ENCODE peak calls at places on chromosomes 11 and 22, in eight cellular contexts. P is GM23248, E is left ventricle myocardium inferior, J is kidney, C is cardiac muscle cell, D is heart left ventricle, S is thyroid gland, Y is psoas muscle. K is an unnamed sample.

GRCh38 chr11:102154806-102155205 is 44.6 kb downstream of the YAP1 start:
- DNase-seq in J (no peak), P (no peak), C (no peak), Y (no peak), E (no peak), S (no peak), D (no peak), K (no peak)

GRCh38 chr11:69444381-69445130 is 36.9 kb upstream of the LINC01488 start:
- DNase-seq in E (peak; percentile 70), C (peak; percentile 48), D (peak; percentile 76), P (peak; percentile 91), Y (peak; percentile 81), S (peak; percentile 97), J (peak; percentile 81), K (no peak)

GRCh38 chr11:58330861-58331260 is 28.0 kb downstream of the OR5B17 start:
- DNase-seq in S (no peak), D (no peak), J (no peak), P (peak; percentile 77), Y (no peak), C (no peak), E (no peak), K (no peak)

GRCh38 chr11:79150320-79150719 is 290.5 kb downstream of the TENM4 start:
- DNase-seq in C (no peak), Y (no peak), S (no peak), J (no peak), D (no peak), P (no peak), E (no peak), K (no peak)

GRCh38 chr11:20066013-20066782 is 94.1 kb downstream of the DBX1 start:
- DNase-seq in D (no peak), C (no peak), P (no peak), S (no peak), Y (no peak), E (no peak), J (no peak), K (no peak)

GRCh38 chr11:46560300-46561025 is 33.4 kb downstream of the AMBRA1 start:
- DNase-seq in E (no peak), J (no peak), P (peak; percentile 63), S (no peak), C (no peak), D (no peak), Y (no peak), K (no peak)

GRCh38 chr11:132844956-132845355 is 687.3 kb downstream of the OPCML start:
- DNase-seq in S (no peak), Y (no peak), P (peak; percentile 91), D (no peak), C (peak; percentile 35), E (no peak), J (no peak), K (no peak)

GRCh38 chr11:1437500-1437899 is 47.8 kb downstream of the BRSK2 start:
- DNase-seq in J (no peak), S (no peak), Y (no peak), D (peak; percentile 73), P (peak; percentile 60), C (peak; percentile 89), E (peak; percentile 68), K (no peak)

GRCh38 chr11:120268686-120269085 is 28.7 kb downstream of the POU2F3 start:
- DNase-seq in E (no peak), J (no peak), C (no peak), D (no peak), S (no peak), P (no peak), Y (no peak), K (no peak)

GRCh38 chr11:40037005-40037404 is 1422.4 kb downstream of the LRRC4C start:
- DNase-seq in J (no peak), P (no peak), E (no peak), D (no peak), Y (no peak), C (peak; percentile 30), S (no peak), K (no peak)

GRCh38 chr11:3202305-3202704 is 16.3 kb downstream of the MRGPRG start:
- DNase-seq in S (no peak), D (no peak), C (no peak), P (no peak), J (no peak), E (peak; percentile 7), Y (peak; percentile 45), K (no peak)

GRCh38 chr22:29030016-29030617 is 31.5 kb downstream of the C22orf31 start:
- DNase-seq in D (no peak), J (no peak), P (peak; percentile 53), S (no peak), Y (no peak), C (no peak), E (no peak), K (no peak)

GRCh38 chr22:42873361-42873760 is 16.3 kb upstream of the ARFGAP3 start:
- DNase-seq in C (no peak), D (no peak), P (no peak), S (no peak), E (no peak), Y (no peak), J (no peak), K (no peak)

GRCh38 chr11:99911116-99911515 is 776.0 kb upstream of the ARHGAP42 start:
- DNase-seq in J (no peak), P (no peak), E (no peak), D (no peak), S (no peak), Y (no peak), C (no peak), K (no peak)

GRCh38 chr11:93623179-93623578 is 38.3 kb upstream of the CEP295 start:
- DNase-seq in E (no peak), S (no peak), D (no peak), Y (no peak), J (no peak), P (no peak), C (peak; percentile 42), K (no peak)

GRCh38 chr22:50182176-50183081 is 3.3 kb upstream of the TRABD start:
- DNase-seq in P (no peak), J (peak; percentile 90), E (peak; percentile 16), C (no peak), Y (peak; percentile 48), S (peak; percentile 91), D (no peak), K (no peak)

GRCh38 chr11:104526006-104526405 is 362.1 kb upstream of the PDGFD start:
- DNase-seq in S (no peak), C (no peak), J (no peak), D (no peak), Y (no peak), E (no peak), P (no peak), K (no peak)

GRCh38 chr22:38082986-38083710 is 836 bp downstream of the SLC16A8 start:
- DNase-seq in C (no peak), E (no peak), D (no peak), S (no peak), Y (peak; percentile 45), P (no peak), J (peak; percentile 57), K (no peak)

GRCh38 chr22:38081941-38082828 is 1.8 kb downstream of the SLC16A8 start:
- DNase-seq in J (peak; percentile 78), D (no peak), C (no peak), P (no peak), Y (peak; percentile 59), E (no peak), S (no peak), K (no peak)

GRCh38 chr22:38085056-38085455 is 1.1 kb upstream of the SLC16A8 start:
- DNase-seq in C (no peak), Y (no peak), P (no peak), E (no peak), J (peak; percentile 48), D (no peak), S (no peak), K (no peak)

GRCh38 chr22:38085501-38085900 is 1.5 kb upstream of the SLC16A8 start:
- DNase-seq in Y (peak; percentile 34), S (no peak), P (no peak), J (peak; percentile 41), C (no peak), E (no peak), D (no peak), K (no peak)

GRCh38 chr22:38083931-38084631 is at the start of gene SLC16A8:
- DNase-seq in D (no peak), J (peak; percentile 61), E (no peak), C (no peak), Y (no peak), P (no peak), S (no peak), K (no peak)
- H3K9me3 ChIP-seq in D (no peaks in the 10 kb centered on the region), J (no peaks in the 10 kb centered on the region), E (no peaks in the 10 kb centered on the region), C (no peaks in the 10 kb centered on the region), Y (no peaks in the 10 kb centered on the region), P (no peaks in the 10 kb centered on the region), S (no peaks in the 10 kb centered on the region), K (no peaks in the 10 kb centered on the region)

GRCh38 chr22:31826443-31826842 is 72.6 kb downstream of the DEPDC5 start:
- DNase-seq in C (no peak), P (no peak), Y (no peak), J (no peak), S (no peak), D (no peak), E (no peak), K (no peak)

GRCh38 chr22:31822523-31822922 is 68.7 kb downstream of the DEPDC5 start:
- DNase-seq in D (no peak), J (no peak), C (no peak), P (no peak), S (no peak), Y (no peak), E (no peak), K (no peak)

GRCh38 chr22:31821572-31821971 is 67.8 kb downstream of the DEPDC5 start:
- DNase-seq in J (no peak), D (no peak), E (no peak), P (no peak), S (no peak), C (no peak), Y (no peak), K (no peak)

GRCh38 chr22:31828739-31829138 is 74.9 kb downstream of the DEPDC5 start:
- DNase-seq in J (no peak), S (no peak), E (no peak), D (no peak), P (no peak), Y (no peak), C (no peak), K (no peak)

DNA sequence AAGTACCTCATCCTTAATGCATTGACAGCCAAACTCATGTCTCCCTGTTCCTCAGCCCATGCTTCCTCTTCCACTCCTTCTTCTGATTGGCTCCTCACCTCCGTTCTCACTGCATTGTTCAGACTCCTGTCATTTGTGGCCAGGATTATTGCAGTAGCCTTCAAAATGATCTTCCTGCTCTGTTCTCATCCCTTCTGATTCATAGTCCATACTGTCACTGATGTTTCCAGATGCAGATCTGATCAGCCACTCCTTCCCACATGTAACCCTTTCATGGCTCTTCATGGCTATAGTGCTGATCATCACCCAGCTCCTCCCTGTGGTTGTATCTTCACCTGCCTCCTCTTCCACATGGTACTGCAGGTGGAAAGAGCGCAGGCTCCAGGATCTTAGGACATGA is 71.7 kb downstream of the DEPDC5 start:
- DNase-seq in C (no peak), Y (no peak), D (no peak), P (peak; percentile 39), S (no peak), E (no peak), J (no peak), K (no peak)
- H3K4me1 ChIP-seq in C (peaks cover 11% of the 10 kb centered on the region), Y (peaks cover 8% of the 10 kb centered on the region), D (no peaks in the 10 kb centered on the region), P (peaks cover 10% of the 10 kb centered on the region), S (peaks cover 6% of the 10 kb centered on the region), E (peaks cover 10% of the 10 kb centered on the region), J (no peaks in the 10 kb centered on the region), K (no peaks in the 10 kb centered on the region)

GRCh38 chr11:8728566-8728965 is 46.0 kb downstream of the RPL27A start:
- DNase-seq in Y (no peak), J (no peak), C (no peak), S (no peak), D (no peak), P (peak; percentile 18), E (no peak), K (no peak)
- H3K27ac ChIP-seq in Y (no peak overlapping the region), J (no peak overlapping the region), C (no peak overlapping the region), S (peak overlapping the region; percentile 53), D (no peak overlapping the region), P (no peak overlapping the region), E (peak overlapping the region; percentile 37), K (no peak overlapping the region)

GRCh38 chr22:47375621-47376321 is 613.3 kb downstream of the TBC1D22A start:
- DNase-seq in S (no peak), Y (no peak), J (no peak), E (no peak), C (no peak), D (no peak), P (no peak), K (no peak)
- H3K9me3 ChIP-seq in S (no peaks in the 10 kb centered on the region), Y (no peaks in the 10 kb centered on the region), J (no peaks in the 10 kb centered on the region), E (no peaks in the 10 kb centered on the region), C (no peaks in the 10 kb centered on the region), D (no peaks in the 10 kb centered on the region), P (no peaks in the 10 kb centered on the region), K (peaks cover 24% of the 10 kb centered on the region)